ENCODE peak calls at places on chromosomes 2 and 18, in nine cellular contexts. M is heart left ventricle, J is AG04449, T is sigmoid colon, D is A549, W is cardiac fibroblast, Q is psoas muscle, S is suprapubic skin, E is left ventricle myocardium inferior. K is an unnamed sample.

GRCh38 chr2:127041259-127041970 is 65.5 kb downstream of the BIN1 start:
- DNase-seq in D (no peak), T (peak), M (no peak), E (no peak), Q (no peak), W (no peak), J (no peak), S (peak), K (no peak)

GRCh38 chr18:38932752-38933151 is 1367.2 kb upstream of the CELF4 start:
- DNase-seq in T (no peak), Q (no peak), S (no peak), E (no peak), J (no peak), D (no peak), W (no peak), M (no peak), K (no peak)

GRCh38 chr2:219056176-219056895 is 4.4 kb downstream of the IHH start:
- DNase-seq in J (no peak), T (no peak), W (no peak), S (peak), E (no peak), Q (no peak), D (no peak), M (no peak), K (no peak)

GRCh38 chr18:9290171-9290570 is 44.4 kb upstream of the TWSG1 start:
- DNase-seq in D (no peak), S (no peak), W (no peak), M (no peak), J (no peak), E (no peak), T (no peak), Q (no peak), K (peak)

GRCh38 chr2:189916651-189917050 is 132.4 kb downstream of the PMS1 start:
- DNase-seq in Q (no peak), D (no peak), E (no peak), T (no peak), J (no peak), W (no peak), M (no peak), S (no peak), K (no peak)

GRCh38 chr18:398866-399637 is 101.4 kb downstream of the COLEC12 start:
- DNase-seq in W (no peak), Q (no peak), E (no peak), J (no peak), S (no peak), T (no peak), M (no peak), D (no peak), K (no peak)

GRCh38 chr2:66596229-66596628 is 161.3 kb downstream of the MEIS1 start:
- DNase-seq in M (no peak), Q (no peak), W (no peak), S (no peak), J (no peak), E (no peak), T (no peak), D (no peak), K (peak)

GRCh38 chr18:11885278-11885991 is 22.7 kb downstream of the MPPE1 start:
- DNase-seq in S (no peak), J (no peak), T (no peak), M (no peak), D (no peak), Q (no peak), E (no peak), W (no peak), K (no peak)

GRCh38 chr18:48806551-48807261 is 144.1 kb downstream of the SMAD7 start:
- DNase-seq in D (no peak), M (no peak), W (no peak), J (no peak), E (peak), T (peak), S (peak), Q (no peak), K (no peak)

GRCh38 chr18:26874283-26874682 is 8.8 kb upstream of the AQP4 start:
- DNase-seq in T (no peak), S (no peak), E (no peak), Q (no peak), M (no peak), J (no peak), W (no peak), D (no peak), K (no peak)

GRCh38 chr2:15271941-15272340 is 289.2 kb downstream of the NBAS start:
- DNase-seq in T (no peak), M (no peak), J (peak), W (no peak), S (no peak), E (no peak), Q (no peak), D (no peak), K (no peak)

GRCh38 chr18:6280344-6280743 is 134.4 kb downstream of the L3MBTL4 start:
- DNase-seq in T (no peak), D (no peak), S (no peak), J (no peak), E (no peak), M (no peak), W (no peak), Q (no peak), K (no peak)

GRCh38 chr2:190505696-190506095 is 28.8 kb downstream of the NEMP2 start:
- DNase-seq in E (no peak), S (no peak), W (no peak), T (no peak), J (no peak), M (no peak), D (no peak), Q (no peak), K (no peak)

GRCh38 chr2:224584111-224584764 is 925 bp downstream of the CUL3 start:
- DNase-seq in Q (peak), J (no peak), D (peak), M (no peak), S (no peak), W (peak), E (peak), T (peak), K (peak)

GRCh38 chr2:80579756-80580155 is 275.2 kb upstream of the LRRTM1 start:
- DNase-seq in D (no peak), Q (no peak), M (no peak), T (no peak), E (no peak), J (no peak), W (no peak), S (no peak), K (no peak)

GRCh38 chr2:239339726-239340654 is 60.8 kb downstream of the HDAC4 start:
- DNase-seq in S (no peak), T (peak), W (no peak), D (no peak), Q (no peak), J (no peak), M (no peak), E (no peak), K (no peak)

GRCh38 chr2:65353927-65354326 is 78.5 kb downstream of the SPRED2 start:
- DNase-seq in J (no peak), T (no peak), M (no peak), D (no peak), Q (no peak), E (no peak), W (no peak), S (no peak), K (no peak)

GRCh38 chr2:102604754-102605153 is 14.6 kb upstream of the SLC9A2 start:
- DNase-seq in T (no peak), Q (peak), S (no peak), E (no peak), D (no peak), J (no peak), W (no peak), M (no peak), K (no peak)

GRCh38 chr2:237536083-237536415 is 30.3 kb upstream of the PRLH start:
- DNase-seq in T (no peak), Q (no peak), D (no peak), M (no peak), E (no peak), S (no peak), W (no peak), J (no peak), K (no peak)

GRCh38 chr2:116952254-116952653 is 862.2 kb upstream of the DDX18 start:
- DNase-seq in S (no peak), E (no peak), D (no peak), Q (no peak), J (no peak), T (no peak), W (no peak), M (no peak), K (no peak)
- TF ChIP-seq CTCF in S (no peak), E (no peak), D (no peak), Q (no peak), J (no peak), T (no peak), W (no peak), M (no peak), K (no peak)

GRCh38 chr2:101517753-101518152 is 42.8 kb upstream of the RFX8 start:
- DNase-seq in D (peak), W (peak), S (no peak), T (no peak), M (no peak), J (no peak), Q (no peak), E (no peak), K (peak)

GRCh38 chr2:101516833-101517690 is 42.1 kb upstream of the RFX8 start:
- DNase-seq in T (no peak), M (no peak), E (no peak), Q (no peak), J (peak), S (no peak), D (peak), W (peak), K (peak)

GRCh38 chr2:101519173-101519492 is 44.2 kb upstream of the RFX8 start:
- DNase-seq in Q (no peak), T (no peak), M (no peak), E (no peak), S (no peak), J (no peak), D (no peak), W (no peak), K (no peak)

GRCh38 chr2:101520246-101520645 is 45.3 kb upstream of the RFX8 start:
- DNase-seq in Q (no peak), W (peak), M (no peak), T (no peak), J (no peak), E (no peak), D (no peak), S (no peak), K (peak)

DNA sequence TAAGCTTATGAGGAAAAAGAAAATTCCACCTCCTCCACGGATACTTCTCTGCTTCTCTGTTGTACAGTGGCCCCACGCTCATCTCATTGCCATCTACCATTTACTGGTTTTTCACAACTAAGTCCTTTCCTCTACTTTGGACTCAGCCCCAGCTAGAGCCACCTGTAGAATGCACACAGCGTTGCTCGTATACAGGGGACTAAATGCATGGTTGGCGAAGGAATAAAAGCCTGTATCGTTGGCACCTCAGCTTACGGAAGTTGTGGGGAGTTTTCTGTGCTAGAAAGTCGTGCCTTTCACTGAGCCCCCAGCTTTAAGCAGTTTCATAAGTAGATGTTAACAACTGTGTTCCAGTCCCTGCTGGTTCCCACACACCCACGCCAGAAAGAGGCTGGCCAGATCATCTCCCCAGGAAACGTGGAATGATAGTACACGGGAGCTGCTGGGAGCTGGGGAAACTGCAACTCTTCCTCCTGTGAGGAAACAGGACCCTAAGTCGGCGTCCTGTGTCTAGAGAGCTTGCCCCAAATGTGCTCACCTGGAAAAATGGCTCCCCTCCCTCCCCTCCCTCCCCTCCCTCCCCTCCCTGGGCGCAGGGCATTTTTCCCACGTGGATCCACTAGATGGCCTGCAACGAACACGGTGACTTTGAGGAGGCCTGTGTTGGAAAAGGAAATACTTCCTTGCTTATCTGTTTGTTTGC is 43.7 kb upstream of the RFX8 start:
- DNase-seq in J (no peak), W (peak), E (peak), Q (peak), S (no peak), M (no peak), T (no peak), D (peak), K (peak)
- H3K4me3 ChIP-seq in J (no peak), W (no peak), E (peak), Q (peak), S (no peak), M (no peak), T (no peak), D (peak), K (peak)

DNA sequence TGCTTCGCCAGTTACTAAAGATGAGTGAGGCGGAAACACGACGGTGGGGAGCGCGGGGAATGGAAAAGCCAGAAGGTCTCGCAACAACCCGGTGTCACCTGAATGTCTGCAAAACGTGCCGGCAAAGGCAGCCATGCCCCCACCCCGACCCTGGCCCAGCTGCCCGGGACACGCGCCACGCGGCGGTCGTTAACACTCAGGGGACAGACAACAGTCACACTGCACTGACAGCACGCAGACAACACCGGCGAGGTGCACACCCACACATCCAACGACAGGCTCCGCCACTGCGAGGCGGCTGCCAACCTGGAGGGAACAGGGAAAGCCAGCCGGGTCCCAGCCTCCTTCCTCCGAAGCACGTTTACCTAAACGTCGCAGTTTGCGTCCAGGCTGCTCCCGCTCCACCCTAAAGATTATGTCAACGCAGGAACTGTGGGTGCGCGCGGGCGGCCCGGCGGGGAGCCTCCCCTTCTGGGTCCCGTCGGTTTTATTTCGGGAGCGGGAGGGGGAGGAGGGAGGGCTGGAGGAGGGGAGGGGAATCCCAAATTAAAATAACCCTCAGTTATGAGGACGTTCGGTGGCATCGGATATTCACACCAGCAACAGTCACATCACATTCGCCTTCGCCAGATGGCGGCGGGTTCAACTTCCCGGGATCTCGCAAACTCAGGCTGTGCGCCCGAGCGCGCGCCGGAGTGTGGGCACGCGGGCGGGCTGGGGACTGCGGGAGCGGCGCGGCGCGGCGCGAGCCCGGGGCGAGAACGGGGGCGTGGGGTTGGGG is 694 bp downstream of the PTGR3 start:
- DNase-seq in D (no peak), S (no peak), T (peak), J (no peak), M (peak), W (peak), Q (peak), E (peak), K (peak)
- TF ChIP-seq CTCF in D (no peak), S (no peak), T (no peak), J (no peak), M (no peak), W (peak), Q (peak), E (peak), K (no peak)

GRCh38 chr2:23662466-23662865 is 264.5 kb downstream of the ATAD2B start:
- DNase-seq in W (no peak), M (peak), J (no peak), S (no peak), Q (no peak), T (no peak), E (no peak), D (no peak), K (no peak)
- H3K4me3 ChIP-seq in W (no peak), M (no peak), J (no peak), S (no peak), Q (no peak), T (no peak), E (no peak), D (no peak), K (no peak)

DNA sequence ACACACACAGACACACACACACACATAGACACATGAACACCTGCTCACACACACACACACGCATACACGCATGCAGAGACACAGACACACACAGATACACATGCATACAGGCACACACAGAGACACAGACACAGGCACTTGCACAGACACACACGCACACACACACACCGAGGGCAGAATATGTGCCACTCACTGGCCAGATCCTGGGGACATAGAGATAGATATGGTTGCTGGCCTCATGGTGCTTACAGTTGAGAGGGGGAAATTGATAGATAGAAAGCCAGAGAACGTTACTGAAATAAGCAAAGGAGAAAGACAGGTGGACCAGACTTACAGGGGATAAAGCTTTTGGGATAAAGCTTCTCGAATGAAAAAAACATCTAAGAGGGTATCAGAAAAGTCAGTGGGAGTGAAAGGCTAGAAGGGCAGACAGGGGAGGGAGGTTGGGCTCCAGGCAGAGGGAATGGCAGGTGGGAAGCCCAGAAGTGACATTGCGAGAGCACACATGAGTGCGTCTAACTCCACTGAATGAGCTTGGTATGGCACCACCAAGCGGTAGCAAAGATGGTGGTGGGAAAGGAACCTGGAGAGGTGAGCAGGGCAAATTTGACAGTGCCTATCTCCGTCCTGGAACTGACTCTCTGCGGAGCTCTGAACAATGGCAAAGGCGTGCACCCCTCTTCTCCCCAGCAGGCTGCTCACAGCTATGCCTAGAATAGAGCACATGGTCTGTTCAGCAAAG is 390.1 kb upstream of the TRIB2 start:
- DNase-seq in Q (no peak), D (no peak), S (no peak), T (no peak), W (no peak), E (no peak), M (no peak), J (no peak), K (no peak)
- TF ChIP-seq CTCF in Q (no peak), D (no peak), S (no peak), T (no peak), W (no peak), E (peak), M (no peak), J (no peak), K (peak)

DNA sequence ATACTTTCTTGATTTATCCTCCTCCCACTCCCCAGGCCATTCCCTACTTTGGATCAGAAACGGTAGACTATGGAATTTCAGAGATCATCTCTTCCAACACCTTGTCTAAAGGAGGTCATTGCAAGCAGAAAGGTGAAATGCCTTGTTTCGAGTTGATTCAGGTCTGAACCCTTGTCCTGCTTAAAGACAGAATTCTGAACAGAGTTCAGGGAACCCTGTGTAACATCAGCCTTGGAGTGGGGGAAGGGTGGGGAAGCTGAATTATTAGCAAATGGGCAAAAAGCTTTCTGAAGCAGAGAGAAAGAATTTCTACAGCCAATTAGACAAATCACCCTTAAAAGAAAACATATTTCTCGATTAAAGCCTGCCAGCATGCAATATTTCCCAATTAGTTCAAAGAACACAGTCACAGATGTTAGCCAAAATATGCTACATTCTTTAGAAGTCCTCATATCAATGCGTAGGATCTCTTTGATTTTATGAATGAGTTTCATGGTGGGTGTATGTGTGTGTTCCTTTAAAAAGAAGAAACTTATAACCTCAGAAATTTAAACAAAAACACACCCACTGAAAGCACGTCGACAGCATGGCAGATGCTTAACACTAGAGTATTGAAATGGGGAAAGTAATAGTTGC is 353.1 kb downstream of the RND3 start:
- DNase-seq in S (no peak), W (peak), Q (no peak), E (no peak), T (no peak), D (no peak), M (no peak), J (peak), K (peak)
- H3K4me3 ChIP-seq in S (no peak), W (no peak), Q (no peak), E (no peak), T (no peak), D (no peak), M (no peak), J (no peak), K (no peak)

DNA sequence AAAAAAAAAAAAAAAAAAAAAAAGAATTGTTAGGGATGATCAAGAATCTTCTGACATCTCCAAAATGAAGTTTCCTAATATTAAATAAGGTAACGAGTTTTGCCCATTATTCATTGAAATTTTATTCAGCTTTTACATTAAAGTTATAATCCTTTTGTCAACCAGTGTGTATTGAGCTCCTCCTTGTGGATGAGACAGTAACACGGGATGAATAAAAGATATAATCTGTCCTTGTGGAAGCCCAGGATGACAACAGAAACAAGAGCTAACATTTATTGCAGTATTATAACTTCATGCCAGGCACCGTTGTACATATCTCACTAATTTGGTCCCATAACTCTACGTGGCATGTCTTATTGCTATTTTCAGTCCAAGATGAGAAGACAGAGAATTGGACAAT is 33.4 kb upstream of the SERPINB7 start:
- DNase-seq in J (no peak), E (no peak), T (no peak), M (no peak), W (peak), S (no peak), D (no peak), Q (no peak), K (peak)
- TF ChIP-seq CTCF in J (peak), E (no peak), T (no peak), M (no peak), W (peak), S (no peak), D (peak), Q (no peak), K (peak)

GRCh38 chr2:216114476-216115223 is 5.5 kb downstream of the XRCC5 start:
- DNase-seq in S (peak), W (peak), T (peak), E (peak), D (peak), M (peak), Q (peak), J (peak), K (peak)
- H3K4me3 ChIP-seq in S (peak), W (peak), T (peak), E (peak), D (peak), M (peak), Q (peak), J (peak), K (peak)